ENCODE peak calls at places on chromosomes 13 and 19, in six cellular contexts. R is A549, P is left lung, O is ascending aorta, Z is thoracic aorta, V is fibroblast of lung. T is an unnamed sample.

GRCh38 chr19:55255618-55256423 is 3.0 kb downstream of the PPP6R1 start:
- DNase-seq in R (peak), P (no peak), O (no peak), Z (no peak), V (peak), T (no peak)

GRCh38 chr13:30849611-30850010 is 56.5 kb upstream of the MEDAG start:
- DNase-seq in R (no peak), P (no peak), O (no peak), Z (no peak), V (no peak), T (no peak)

GRCh38 chr13:31310781-31311180 is 111.0 kb downstream of the B3GLCT start:
- DNase-seq in R (no peak), P (no peak), O (no peak), Z (no peak), V (no peak), T (no peak)

GRCh38 chr13:81275666-81276258 is 934.8 kb upstream of the SPRY2 start:
- DNase-seq in R (no peak), P (no peak), O (no peak), Z (no peak), V (no peak), T (no peak)

GRCh38 chr13:32048816-32049215 is 17.2 kb downstream of the FRY start:
- DNase-seq in R (no peak), P (no peak), O (no peak), Z (no peak), V (no peak), T (no peak)

GRCh38 chr13:98489446-98490194 is 87.3 kb downstream of the STK24 start:
- DNase-seq in R (no peak), P (no peak), O (peak), Z (no peak), V (no peak), T (no peak)

GRCh38 chr13:109318945-109319590 is 467.3 kb downstream of the IRS2 start:
- DNase-seq in R (no peak), P (no peak), O (no peak), Z (no peak), V (no peak), T (no peak)

GRCh38 chr19:18932216-18932841 is 8.7 kb downstream of the HOMER3 start:
- DNase-seq in R (peak), P (peak), O (peak), Z (peak), V (peak), T (peak)

GRCh38 chr13:58018020-58018419 is 386.5 kb downstream of the PCDH17 start:
- DNase-seq in R (no peak), P (no peak), O (no peak), Z (no peak), V (no peak), T (no peak)

GRCh38 chr19:14073925-14074838 is 1.6 kb downstream of the MISP3 start:
- DNase-seq in R (no peak), P (no peak), O (no peak), Z (no peak), V (no peak), T (peak)
- H3K27ac ChIP-seq in R (peak), P (peak), O (peak), Z (peak), V (peak), T (peak)

GRCh38 chr19:7069904-7070226 is 362 bp downstream of the ZNF557 start:
- DNase-seq in R (peak), P (no peak), O (no peak), Z (no peak), V (no peak), T (no peak)

GRCh38 chr19:7072541-7072940 is 3.0 kb downstream of the ZNF557 start:
- DNase-seq in R (no peak), P (no peak), O (no peak), Z (no peak), V (no peak), T (no peak)

GRCh38 chr19:7067716-7068115 is 1.8 kb upstream of the ZNF557 start:
- DNase-seq in R (no peak), P (no peak), O (no peak), Z (no peak), V (peak), T (no peak)

GRCh38 chr19:7069042-7069903 is at the start of gene ZNF557:
- DNase-seq in R (peak), P (peak), O (peak), Z (peak), V (peak), T (peak)

DNA sequence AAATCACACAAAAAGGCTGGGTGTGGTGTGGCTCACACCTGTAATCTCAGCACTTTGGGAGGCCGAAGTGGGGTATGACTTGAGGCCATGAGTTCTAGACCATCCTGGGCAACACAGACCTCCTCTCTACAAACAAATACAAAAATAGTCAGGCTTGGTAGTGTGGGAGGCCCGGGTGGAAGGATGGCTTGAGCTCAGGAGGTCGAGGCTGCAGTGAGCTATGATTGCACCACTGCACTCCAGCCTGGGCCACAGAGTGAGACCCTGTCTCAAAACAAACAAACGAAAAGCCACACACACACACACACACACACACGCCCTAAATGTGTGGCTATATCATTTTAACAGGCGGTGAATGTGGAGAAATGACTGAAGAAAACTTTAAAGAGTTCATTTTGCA is 904 bp upstream of the ZNF557 start:
- DNase-seq in R (no peak), P (no peak), O (no peak), Z (no peak), V (no peak), T (no peak)
- H3K27ac ChIP-seq in R (peak), P (no peak), O (peak), Z (peak), V (no peak), T (peak)

GRCh38 chr13:110425444-110425780 is 118.3 kb downstream of the COL4A2 start:
- DNase-seq in R (no peak), P (no peak), O (no peak), Z (no peak), V (peak), T (no peak)
- H3K27ac ChIP-seq in R (no peak), P (no peak), O (peak), Z (peak), V (no peak), T (no peak)

DNA sequence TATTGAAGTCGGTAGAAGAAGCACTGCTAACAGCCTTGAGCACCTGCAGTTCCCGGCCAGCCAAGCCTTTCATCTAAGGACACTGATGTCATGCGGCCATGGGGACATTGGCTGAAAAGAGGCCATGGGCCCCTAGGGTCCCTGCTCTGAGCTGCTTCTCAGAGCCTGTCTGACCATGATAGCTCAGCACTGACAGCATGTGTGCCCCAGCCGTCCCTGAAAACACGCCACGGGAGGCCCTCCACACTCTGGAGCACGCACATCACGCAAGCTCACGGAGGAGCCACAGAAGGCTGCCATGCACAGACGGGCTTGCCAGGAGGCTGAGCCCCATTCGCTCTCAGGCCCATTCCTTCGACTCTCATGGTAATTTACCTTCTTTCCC is 51.8 kb downstream of the MLLT1 start:
- DNase-seq in R (no peak), P (no peak), O (no peak), Z (no peak), V (no peak), T (peak)
- H3K27ac ChIP-seq in R (no peak), P (no peak), O (no peak), Z (no peak), V (no peak), T (no peak)

GRCh38 chr13:40660270-40660669 is 6.2 kb downstream of the FOXO1 start:
- DNase-seq in R (no peak), P (no peak), O (no peak), Z (no peak), V (no peak), T (no peak)
- H3K27ac ChIP-seq in R (no peak), P (no peak), O (no peak), Z (no peak), V (no peak), T (no peak)

GRCh38 chr19:2627319-2627829 is 75.1 kb downstream of the GNG7 start:
- DNase-seq in R (peak), P (peak), O (peak), Z (peak), V (peak), T (peak)

GRCh38 chr19:2623743-2624142 is 78.8 kb downstream of the GNG7 start:
- DNase-seq in R (no peak), P (no peak), O (no peak), Z (no peak), V (no peak), T (no peak)

GRCh38 chr19:2627855-2628254 is 74.6 kb downstream of the GNG7 start:
- DNase-seq in R (no peak), P (no peak), O (no peak), Z (no peak), V (peak), T (no peak)

GRCh38 chr19:2624537-2625091 is 77.9 kb downstream of the GNG7 start:
- DNase-seq in R (peak), P (peak), O (no peak), Z (no peak), V (no peak), T (peak)

DNA sequence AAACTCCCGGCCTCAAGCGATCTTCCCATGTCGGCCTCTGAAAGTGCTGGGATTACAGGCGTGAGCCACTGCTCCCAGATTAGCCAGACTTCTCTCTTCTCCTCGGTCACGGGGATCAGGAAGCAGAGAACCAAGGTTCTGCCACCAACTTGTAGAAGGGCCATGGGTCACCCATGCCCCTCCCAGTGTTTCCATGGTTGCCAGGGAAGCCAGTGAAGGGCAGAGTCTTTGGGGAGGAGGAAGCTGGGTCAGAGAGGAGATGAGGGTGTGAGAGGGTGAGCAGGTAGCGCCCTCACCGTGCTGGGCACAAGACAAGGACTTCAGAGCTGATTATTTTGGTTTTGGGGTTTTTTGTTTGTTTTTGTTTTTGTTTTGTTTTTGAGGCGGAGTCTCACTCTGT is 77.1 kb downstream of the GNG7 start:
- DNase-seq in R (no peak), P (peak), O (no peak), Z (no peak), V (no peak), T (no peak)
- H3K27ac ChIP-seq in R (no peak), P (peak), O (no peak), Z (peak), V (no peak), T (no peak)

DNA sequence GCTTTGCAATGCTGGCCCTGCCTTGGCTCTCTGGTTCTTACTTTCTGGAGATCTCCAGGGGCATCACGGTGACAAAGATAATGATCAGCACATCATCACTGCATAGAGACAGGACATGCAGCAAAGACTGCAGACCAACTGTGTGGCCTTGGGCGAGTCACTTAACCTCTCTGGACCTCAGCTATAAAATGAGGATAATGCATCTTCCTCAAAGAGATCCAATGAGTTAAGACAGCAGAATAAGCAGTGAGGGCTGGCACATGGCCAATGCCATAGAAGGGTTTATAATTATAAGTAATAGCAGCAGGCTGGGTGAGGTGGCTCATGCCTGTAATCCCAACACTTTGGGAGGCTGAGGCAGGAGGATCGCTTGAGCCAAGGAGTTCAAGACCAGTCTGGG is 2.4 kb downstream of the MAG start:
- DNase-seq in R (no peak), P (no peak), O (no peak), Z (no peak), V (no peak), T (no peak)
- H3K27ac ChIP-seq in R (no peak), P (no peak), O (no peak), Z (no peak), V (no peak), T (no peak)

GRCh38 chr19:47027586-47028371 is 8.1 kb downstream of the NPAS1 start:
- DNase-seq in R (no peak), P (no peak), O (no peak), Z (no peak), V (no peak), T (no peak)
- H3K27ac ChIP-seq in R (no peak), P (no peak), O (no peak), Z (no peak), V (no peak), T (no peak)

DNA sequence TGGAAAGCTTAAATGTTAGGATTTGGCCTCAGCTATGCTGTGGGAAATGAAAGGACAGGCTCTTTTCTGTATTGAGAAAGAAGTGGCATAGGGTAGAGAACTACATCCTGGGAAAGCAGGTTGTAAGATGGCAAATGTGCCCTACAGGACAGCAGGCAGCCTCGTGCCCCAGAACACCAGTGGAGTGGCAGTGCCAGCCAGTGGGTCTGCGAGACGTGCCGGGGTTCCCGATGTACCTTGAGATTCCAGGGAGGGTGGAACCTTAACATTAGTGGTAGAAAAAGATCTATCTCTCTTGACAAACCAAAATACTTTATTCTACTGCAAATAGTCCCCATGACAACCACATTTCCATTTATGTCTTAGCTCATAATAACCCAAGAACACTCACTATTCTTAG is 42.7 kb downstream of the DCLK1 start:
- DNase-seq in R (no peak), P (no peak), O (no peak), Z (no peak), V (no peak), T (no peak)
- H3K27ac ChIP-seq in R (no peak), P (no peak), O (no peak), Z (no peak), V (no peak), T (no peak)

T was measured in pancreas.